ENCODE peak calls at places on chromosomes 7 and 10, in seven cellular contexts. T is right lobe of liver; L is mesenchymal stem cell; H is tibial artery; B is PC-3; E is CD8-positive, alpha-beta T cell; I is A549. W is an unnamed sample. For H3K4me1, the result is how much of the 10 kb centered on the place peaks cover.

GRCh38 chr7:28408105-28408973 is 4.0 kb upstream of the CREB5 start:
- DNase-seq in T (no peak), L (peak), H (no peak), B (no peak), E (no peak), I (no peak), W (no peak)

GRCh38 chr10:17847586-17848296 is 38.6 kb downstream of the MRC1 start:
- DNase-seq in T (no peak), L (peak), H (no peak), B (peak), E (no peak), I (no peak), W (peak)

GRCh38 chr10:4353059-4353655 is 472.9 kb upstream of the AKR1E2 start:
- DNase-seq in T (no peak), L (peak), H (no peak), B (no peak), E (no peak), I (no peak), W (peak)

GRCh38 chr10:31928531-31929259 is at the start of gene ARHGAP12:
- DNase-seq in T (peak), L (peak), H (peak), B (peak), E (peak), I (peak), W (peak)

GRCh38 chr10:35875281-35875680 is 233.2 kb upstream of the FZD8 start:
- DNase-seq in T (no peak), L (peak), H (no peak), B (no peak), E (no peak), I (no peak), W (peak)

GRCh38 chr7:3892167-3892566 is 591.1 kb downstream of the SDK1 start:
- DNase-seq in T (no peak), L (no peak), H (no peak), B (no peak), E (no peak), I (no peak), W (no peak)

GRCh38 chr10:90742189-90742588 is 115.7 kb downstream of the HTR7 start:
- DNase-seq in T (no peak), L (peak), H (no peak), B (peak), E (no peak), I (no peak), W (peak)

GRCh38 chr7:88429382-88429781 is 122.7 kb upstream of the STEAP4 start:
- DNase-seq in T (no peak), L (no peak), H (no peak), B (peak), E (no peak), I (peak), W (no peak)

GRCh38 chr7:410395-410910 is 109.2 kb downstream of the PDGFA start:
- DNase-seq in T (no peak), L (no peak), H (peak), B (no peak), E (no peak), I (no peak), W (no peak)

GRCh38 chr7:151038951-151039849 is 9.1 kb upstream of the ASIC3 start:
- DNase-seq in T (no peak), L (peak), H (peak), B (peak), E (no peak), I (peak), W (peak)

GRCh38 chr10:25063157-25063556 is 46.7 kb downstream of the THNSL1 start:
- DNase-seq in T (no peak), L (no peak), H (no peak), B (no peak), E (no peak), I (no peak), W (no peak)

GRCh38 chr7:128217030-128217805 is 23.9 kb upstream of the LEP start:
- DNase-seq in T (no peak), L (peak), H (no peak), B (peak), E (no peak), I (peak), W (peak)

GRCh38 chr10:109464949-109465348 is 458.4 kb downstream of the XPNPEP1 start:
- DNase-seq in T (no peak), L (no peak), H (no peak), B (no peak), E (no peak), I (no peak), W (no peak)

GRCh38 chr10:76430330-76430729 is 998.9 kb downstream of the LRMDA start:
- DNase-seq in T (no peak), L (peak), H (no peak), B (no peak), E (no peak), I (no peak), W (peak)
- H3K4me1 ChIP-seq in T (under half), L (under half), H (under half), B (under half), E (under half), I (under half), W (under half)

GRCh38 chr10:113058175-113058961 is 108.3 kb downstream of the TCF7L2 start:
- DNase-seq in T (no peak), L (peak), H (no peak), B (no peak), E (no peak), I (peak), W (peak)
- H3K4me3 ChIP-seq in T (no peak), L (peak), H (peak), B (no peak), E (no peak), I (peak), W (peak)

DNA sequence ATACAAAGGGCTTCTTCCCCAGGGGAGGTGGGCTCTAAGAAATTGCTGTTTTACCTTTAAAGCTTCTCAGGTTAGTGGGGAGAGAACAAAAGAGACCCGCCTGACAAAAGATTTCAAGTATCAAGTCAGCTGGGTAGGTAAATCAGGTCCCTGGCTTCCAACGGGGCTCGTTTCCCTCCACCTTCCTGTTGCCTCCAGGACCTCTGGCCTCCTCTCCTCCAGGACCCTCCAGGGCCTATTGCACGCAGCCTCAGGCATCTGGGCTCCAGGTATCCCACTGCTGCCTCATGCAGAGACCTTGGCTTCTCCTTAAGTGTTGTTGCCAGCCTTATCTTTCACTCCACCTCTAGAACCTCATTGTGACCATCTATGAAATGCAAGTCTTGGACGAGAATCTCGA is 2.9 kb downstream of the BNIP3 start:
- DNase-seq in T (no peak), L (no peak), H (no peak), B (no peak), E (no peak), I (no peak), W (no peak)
- H3K4me1 ChIP-seq in T (under half), L (under half), H (under half), B (under half), E (half or more), I (under half), W (under half)

DNA sequence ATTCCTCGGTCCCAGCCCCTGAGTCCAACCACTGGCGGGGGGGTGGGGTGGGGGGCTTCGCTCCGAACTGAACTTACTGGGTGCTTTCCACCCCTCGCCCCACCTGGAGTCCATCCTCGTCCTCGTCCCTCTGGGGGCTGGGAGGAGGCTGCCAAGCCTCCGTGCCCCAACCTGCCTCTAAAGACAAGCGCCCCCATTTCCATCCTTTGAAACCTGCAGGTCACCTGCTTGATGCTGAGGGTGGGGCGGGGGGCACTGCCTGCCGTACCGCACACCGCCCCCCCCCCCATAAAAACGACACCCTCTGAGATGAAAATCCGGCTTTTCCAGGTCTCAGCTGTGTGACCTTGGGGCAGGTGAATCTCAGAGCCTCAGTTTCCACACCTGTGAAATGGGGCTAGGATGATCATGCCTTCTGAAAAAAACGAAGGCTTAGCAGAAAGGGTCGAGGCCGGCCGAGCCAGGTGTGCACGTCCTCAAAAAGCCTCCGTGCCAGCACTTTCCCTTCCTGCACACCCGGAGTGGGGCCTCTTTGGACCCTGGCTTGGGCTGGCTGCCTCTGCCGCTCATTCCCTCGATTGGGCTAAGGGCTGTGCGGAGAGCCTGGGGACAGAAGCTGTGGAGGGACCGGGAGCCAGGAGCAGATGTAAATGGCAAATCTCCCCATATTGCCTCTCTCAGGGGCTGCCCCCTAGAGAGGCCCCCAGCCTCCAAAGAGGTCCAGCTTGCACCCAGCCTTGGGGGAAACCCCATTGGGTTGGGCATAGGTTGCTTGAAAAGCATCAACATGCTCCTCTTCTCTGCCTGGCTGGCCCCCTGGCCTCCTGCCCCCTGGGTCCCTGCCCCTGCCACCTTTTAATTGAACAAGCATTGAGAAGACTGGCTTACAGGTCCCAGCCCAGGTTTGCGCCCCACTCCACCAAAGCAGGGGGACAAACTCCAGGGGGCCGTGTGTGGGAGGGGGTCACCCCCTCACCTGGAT is 1.1 kb downstream of the ELFN1 start:
- DNase-seq in T (peak), L (no peak), H (peak), B (no peak), E (no peak), I (no peak), W (no peak)
- H3K4me3 ChIP-seq in T (peak), L (no peak), H (no peak), B (no peak), E (no peak), I (peak), W (no peak)